ENCODE peak calls at places on chromosomes 12 and 14, in nine cellular contexts. P, B, G, M, S, K, L, E and D are unnamed samples.
A peak's percentile ranks its signal among the peaks of the same experiment; 100 is the strongest.

GRCh38 chr12:52246720-52247621 is 13.9 kb downstream of the KRT7 start:
- DNase-seq in S (no peak), E (peak; percentile 59), M (no peak), B (no peak), P (no peak), L (no peak), K (peak; percentile 55), G (no peak), D (peak; percentile 88)

GRCh38 chr12:74980510-74980909 is 229.1 kb downstream of the KCNC2 start:
- DNase-seq in M (no peak), P (no peak), B (no peak), L (no peak), E (no peak), S (no peak), K (no peak), G (no peak), D (no peak)

GRCh38 chr12:31781894-31782540 is 53.2 kb upstream of the AMN1 start:
- DNase-seq in S (no peak), M (no peak), B (no peak), E (no peak), G (no peak), L (no peak), P (no peak), K (no peak), D (no peak)

GRCh38 chr12:53078425-53079225 is 565 bp downstream of the SPRYD3 start:
- DNase-seq in S (no peak), E (peak; percentile 60), G (no peak), K (no peak), M (no peak), L (no peak), B (no peak), P (no peak), D (peak; percentile 64)

GRCh38 chr14:24053548-24054323 is 1.9 kb downstream of the CARMIL3 start:
- DNase-seq in G (no peak), L (no peak), P (no peak), E (peak; percentile 13), M (no peak), K (no peak), B (no peak), S (no peak), D (no peak)

GRCh38 chr12:91381309-91381804 is 198.7 kb upstream of the DCN start:
- DNase-seq in E (no peak), S (no peak), B (peak; percentile 91), K (no peak), G (peak; percentile 20), L (peak; percentile 13), P (peak; percentile 67), M (peak; percentile 86), D (peak; percentile 50)

GRCh38 chr14:98249057-98249456 is 1022.9 kb downstream of the BCL11B start:
- DNase-seq in M (no peak), B (no peak), G (no peak), L (no peak), K (no peak), S (no peak), E (no peak), P (no peak), D (no peak)

GRCh38 chr12:93595336-93595735 is 22.9 kb downstream of the SOCS2 start:
- DNase-seq in L (no peak), P (no peak), M (no peak), K (no peak), B (no peak), E (no peak), S (no peak), G (no peak), D (no peak)

GRCh38 chr14:51564460-51564859 is 87.2 kb upstream of the FRMD6 start:
- DNase-seq in P (no peak), S (no peak), E (no peak), L (no peak), K (no peak), M (no peak), G (no peak), B (no peak), D (no peak)

GRCh38 chr14:68358978-68359861 is 433.6 kb downstream of the ZFP36L1 start:
- DNase-seq in M (no peak), L (no peak), P (no peak), B (no peak), S (no peak), E (no peak), K (no peak), G (no peak), D (no peak)

GRCh38 chr14:104442107-104442551 is 137.4 kb upstream of the C14orf180 start:
- DNase-seq in P (peak; percentile 33), S (peak; percentile 21), K (no peak), E (peak; percentile 5), G (no peak), B (no peak), L (no peak), M (no peak), D (no peak)

GRCh38 chr14:69138189-69138535 is 14.8 kb downstream of the DCAF5 start:
- DNase-seq in G (no peak), P (no peak), K (no peak), E (no peak), M (peak; percentile 83), L (no peak), S (no peak), B (peak; percentile 72), D (no peak)

GRCh38 chr12:5066251-5066650 is 22.6 kb downstream of the KCNA5 start:
- DNase-seq in S (no peak), G (no peak), E (no peak), M (peak; percentile 36), K (no peak), L (no peak), P (no peak), B (no peak), D (no peak)

GRCh38 chr12:111248221-111248620 is 120.7 kb downstream of the PHETA1 start:
- DNase-seq in K (no peak), L (no peak), M (no peak), E (no peak), G (no peak), B (no peak), P (no peak), S (no peak), D (peak; percentile 38)

GRCh38 chr12:116060765-116061164 is 216.7 kb downstream of the MED13L start:
- DNase-seq in E (no peak), M (no peak), G (peak; percentile 37), L (no peak), B (peak; percentile 25), K (no peak), P (no peak), S (no peak), D (no peak)

GRCh38 chr12:49288412-49288853 is 6.5 kb upstream of the PRPH start:
- DNase-seq in G (peak; percentile 19), S (peak; percentile 79), M (no peak), E (peak; percentile 67), L (no peak), P (peak; percentile 73), K (no peak), B (peak; percentile 62), D (peak; percentile 52)

GRCh38 chr14:51963164-51963733 is 26.1 kb upstream of the RTRAF start:
- DNase-seq in L (no peak), E (no peak), K (no peak), S (no peak), B (peak; percentile 83), P (no peak), G (no peak), M (peak; percentile 23), D (no peak)

GRCh38 chr14:35761922-35762321 is 47.2 kb downstream of the RALGAPA1 start:
- DNase-seq in B (no peak), S (no peak), P (no peak), K (no peak), L (no peak), M (no peak), G (no peak), E (no peak), D (no peak)

GRCh38 chr14:35754671-35755070 is 54.4 kb downstream of the RALGAPA1 start:
- DNase-seq in S (no peak), G (no peak), M (no peak), P (no peak), B (no peak), K (no peak), L (no peak), E (no peak), D (no peak)

GRCh38 chr14:35758523-35759129 is 50.5 kb downstream of the RALGAPA1 start:
- DNase-seq in K (no peak), S (no peak), B (no peak), E (no peak), M (no peak), P (no peak), L (no peak), G (no peak), D (no peak)

DNA sequence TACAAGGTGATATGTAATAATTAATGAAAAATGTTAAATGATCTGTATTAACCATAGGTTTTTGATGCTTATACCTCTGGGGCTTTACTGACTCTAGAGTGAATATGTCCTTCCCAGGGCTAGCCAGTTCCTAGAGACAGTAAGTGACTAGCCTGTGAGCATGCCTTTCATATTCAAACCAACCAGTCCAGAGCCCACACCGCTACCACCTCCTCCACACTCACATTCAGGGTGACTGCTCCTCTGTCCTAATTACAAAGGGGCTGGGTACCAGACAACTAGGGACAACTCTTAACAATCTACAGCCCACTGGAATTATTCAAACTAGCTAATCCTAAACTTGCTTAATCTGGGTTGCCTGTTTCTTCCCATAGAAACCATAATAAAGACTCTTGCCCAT is 49.0 kb downstream of the RALGAPA1 start:
- DNase-seq in S (no peak), L (no peak), G (no peak), E (no peak), M (no peak), P (no peak), K (no peak), B (no peak), D (no peak)
- H3K4me1 ChIP-seq in S (no peaks in the 10 kb centered on the region), L (no peaks in the 10 kb centered on the region), G (no peaks in the 10 kb centered on the region), E (no peaks in the 10 kb centered on the region), M (no peaks in the 10 kb centered on the region), P (no peaks in the 10 kb centered on the region), K (no peaks in the 10 kb centered on the region), B (no peaks in the 10 kb centered on the region), D (no peaks in the 10 kb centered on the region)

GRCh38 chr14:95056476-95056875 is 100.9 kb downstream of the DICER1 start:
- DNase-seq in K (no peak), G (no peak), L (no peak), P (no peak), E (no peak), S (no peak), B (no peak), M (no peak), D (peak; percentile 7)
- H3K27me3 ChIP-seq in K (no peaks in the 10 kb centered on the region), G (no peaks in the 10 kb centered on the region), L (no peaks in the 10 kb centered on the region), P (no peaks in the 10 kb centered on the region), E (no peaks in the 10 kb centered on the region), S (no peaks in the 10 kb centered on the region), B (no peaks in the 10 kb centered on the region), M (no peaks in the 10 kb centered on the region), D (no peaks in the 10 kb centered on the region)

GRCh38 chr12:6383572-6384498 is at the start of gene LTBR:
- DNase-seq in M (peak; percentile 67), L (peak; percentile 98), B (peak; percentile 95), P (peak; percentile 99), K (peak; percentile 98), G (no peak), E (peak; percentile 96), S (no peak), D (peak; percentile 97)
- H3K4me1 ChIP-seq in M (peaks cover 17% of the 10 kb centered on the region), L (peaks cover 22% of the 10 kb centered on the region), B (peaks cover 19% of the 10 kb centered on the region), P (peaks cover 12% of the 10 kb centered on the region), K (peaks cover 28% of the 10 kb centered on the region), G (no peaks in the 10 kb centered on the region), E (peaks cover 6% of the 10 kb centered on the region), S (peaks cover 7% of the 10 kb centered on the region), D (peaks cover 45% of the 10 kb centered on the region)

DNA sequence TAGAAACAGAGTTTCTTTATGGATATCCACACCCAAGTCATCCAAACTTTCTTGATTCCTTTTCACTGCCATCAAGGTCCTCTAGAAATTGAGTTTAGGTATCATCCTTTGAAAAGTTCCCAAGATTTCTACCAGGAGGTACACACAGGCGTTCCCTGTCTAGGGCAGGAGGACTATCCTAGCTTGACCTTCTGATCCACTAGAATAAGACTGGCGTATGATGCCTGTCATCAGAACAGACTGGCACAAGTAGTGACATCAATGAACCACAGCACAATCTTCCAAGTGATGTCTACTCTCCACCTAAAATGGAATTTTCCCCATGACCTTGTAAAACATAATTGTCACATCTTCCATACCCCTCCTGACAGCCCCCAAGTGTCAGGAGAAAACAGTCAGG is 100.8 kb upstream of the FKBP4 start:
- DNase-seq in S (no peak), E (no peak), B (no peak), G (no peak), M (no peak), P (no peak), K (no peak), L (no peak), D (no peak)
- H3K27me3 ChIP-seq in S (no peaks in the 10 kb centered on the region), E (no peaks in the 10 kb centered on the region), B (peaks cover 10% of the 10 kb centered on the region), G (peaks cover 5% of the 10 kb centered on the region), M (peaks cover 44% of the 10 kb centered on the region), P (no peaks in the 10 kb centered on the region), K (peaks cover 59% of the 10 kb centered on the region), L (no peaks in the 10 kb centered on the region), D (no peaks in the 10 kb centered on the region)